ENCODE peak calls at places on chromosome 3, in six cellular contexts. Z is A549, J is heart left ventricle, Q is Peyer's patch, H is tibial nerve, A is HepG2. T is an unnamed sample.

GRCh38 chr3:124034016-124034808 is 42.3 kb upstream of the ROPN1 start:
- DNase-seq in Z (no peak), J (peak; percentile 28), Q (no peak), H (no peak), A (no peak), T (peak; percentile 12)

GRCh38 chr3:65535260-65535659 is 503.5 kb downstream of the MAGI1 start:
- DNase-seq in Z (no peak), J (no peak), Q (no peak), H (no peak), A (no peak), T (no peak)

GRCh38 chr3:48418651-48419050 is 11.2 kb downstream of the PLXNB1 start:
- DNase-seq in Z (no peak), J (peak; percentile 7), Q (no peak), H (no peak), A (no peak), T (no peak)

GRCh38 chr3:133167340-133168024 is 129.3 kb downstream of the TMEM108 start:
- DNase-seq in Z (no peak), J (no peak), Q (no peak), H (no peak), A (no peak), T (no peak)

GRCh38 chr3:40387001-40387894 is at the start of gene ENTPD3:
- DNase-seq in Z (no peak), J (no peak), Q (no peak), H (no peak), A (no peak), T (peak; percentile 79)

GRCh38 chr3:120448707-120449650 is 1.8 kb downstream of the FSTL1 start:
- DNase-seq in Z (no peak), J (peak; percentile 48), Q (no peak), H (peak; percentile 15), A (no peak), T (no peak)

GRCh38 chr3:44464509-44464908 is 13.0 kb downstream of the ZNF445 start:
- DNase-seq in Z (no peak), J (no peak), Q (no peak), H (no peak), A (no peak), T (no peak)

GRCh38 chr3:25610779-25611178 is 53.9 kb downstream of the TOP2B start:
- DNase-seq in Z (no peak), J (no peak), Q (no peak), H (no peak), A (no peak), T (no peak)

GRCh38 chr3:169232863-169233262 is 430.6 kb downstream of the MECOM start:
- DNase-seq in Z (no peak), J (no peak), Q (no peak), H (no peak), A (no peak), T (no peak)

GRCh38 chr3:189270248-189270832 is 98.6 kb downstream of the TPRG1 start:
- DNase-seq in Z (peak; percentile 38), J (peak; percentile 36), Q (no peak), H (no peak), A (peak; percentile 47), T (peak; percentile 75)

GRCh38 chr3:36295206-36295760 is 85.0 kb upstream of the STAC start:
- DNase-seq in Z (no peak), J (no peak), Q (no peak), H (no peak), A (no peak), T (no peak)

GRCh38 chr3:150605998-150606641 is 3.0 kb downstream of the SELENOT start:
- DNase-seq in Z (no peak), J (peak; percentile 36), Q (no peak), H (no peak), A (no peak), T (no peak)

GRCh38 chr3:150599611-150600297 is 3.4 kb upstream of the SELENOT start:
- DNase-seq in Z (no peak), J (no peak), Q (no peak), H (no peak), A (no peak), T (no peak)

GRCh38 chr3:150603888-150604319 is 783 bp downstream of the SELENOT start:
- DNase-seq in Z (peak; percentile 29), J (no peak), Q (no peak), H (peak; percentile 33), A (peak; percentile 9), T (no peak)

GRCh38 chr3:150602426-150603089 is 563 bp upstream of the SELENOT start:
- DNase-seq in Z (no peak), J (no peak), Q (no peak), H (no peak), A (no peak), T (peak; percentile 24)

DNA sequence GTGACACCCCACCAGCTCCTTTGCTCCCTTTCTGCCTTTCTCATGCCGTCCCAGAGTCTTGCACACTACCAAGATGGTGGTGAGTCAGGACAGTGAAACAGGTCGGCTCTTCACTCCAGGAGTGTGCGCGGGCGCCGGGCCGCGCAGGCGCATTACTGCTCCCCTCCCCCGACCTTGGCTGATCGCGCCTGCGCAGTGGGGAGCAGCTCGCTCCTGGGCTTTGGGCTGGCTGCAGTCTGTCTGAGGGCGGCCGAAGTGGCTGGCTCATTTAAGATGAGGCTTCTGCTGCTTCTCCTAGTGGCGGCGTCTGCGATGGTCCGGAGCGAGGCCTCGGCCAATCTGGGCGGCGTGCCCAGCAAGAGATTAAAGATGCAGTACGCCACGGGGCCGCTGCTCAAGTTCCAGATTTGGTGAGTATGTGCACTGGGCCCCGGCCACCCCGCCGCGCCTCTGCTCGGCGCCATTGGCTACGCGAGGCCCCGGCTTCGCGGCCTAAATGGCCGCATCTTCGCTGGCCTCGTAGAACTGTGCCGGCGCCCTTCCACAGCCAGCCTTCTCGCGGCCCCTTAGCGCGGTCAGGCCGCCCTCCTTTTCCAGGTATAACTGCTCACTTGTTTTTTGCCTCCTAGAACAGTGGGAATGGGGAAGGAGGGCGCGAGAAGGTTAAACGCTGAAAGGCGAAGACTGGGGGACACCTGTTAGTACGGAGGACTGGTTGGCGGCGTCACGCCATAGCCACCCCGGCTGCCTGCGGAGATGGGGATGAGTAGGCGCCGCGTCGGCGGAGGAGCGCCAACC is at the start of gene SELENOT:
- DNase-seq in Z (peak; percentile 94), J (peak; percentile 97), Q (peak; percentile 91), H (peak; percentile 91), A (peak; percentile 92), T (peak; percentile 94)
- H3K4me1 ChIP-seq in Z (peaks cover 23% of the 10 kb centered on the region), J (peaks cover 61% of the 10 kb centered on the region), Q (peaks cover 47% of the 10 kb centered on the region), H (peaks cover 28% of the 10 kb centered on the region), A (peaks cover 57% of the 10 kb centered on the region), T (peaks cover 65% of the 10 kb centered on the region)

GRCh38 chr3:42836545-42837123 is 27.4 kb downstream of the ACKR2 start:
- DNase-seq in Z (no peak), J (no peak), Q (no peak), H (no peak), A (no peak), T (no peak)
- TF ChIP-seq POLR2A in Z (no peak), J (no peak), Q (no peak), H (no peak), A (no peak), T (no peak)

GRCh38 chr3:10763248-10763620 is 52.8 kb upstream of the SLC6A11 start:
- DNase-seq in Z (no peak), J (no peak), Q (no peak), H (no peak), A (no peak), T (no peak)

GRCh38 chr3:10766049-10766705 is 49.9 kb upstream of the SLC6A11 start:
- DNase-seq in Z (no peak), J (no peak), Q (no peak), H (no peak), A (no peak), T (no peak)

GRCh38 chr3:10762611-10763247 is 53.3 kb upstream of the SLC6A11 start:
- DNase-seq in Z (no peak), J (no peak), Q (no peak), H (no peak), A (no peak), T (no peak)

GRCh38 chr3:10763817-10764313 is 52.2 kb upstream of the SLC6A11 start:
- DNase-seq in Z (no peak), J (no peak), Q (no peak), H (no peak), A (no peak), T (no peak)

DNA sequence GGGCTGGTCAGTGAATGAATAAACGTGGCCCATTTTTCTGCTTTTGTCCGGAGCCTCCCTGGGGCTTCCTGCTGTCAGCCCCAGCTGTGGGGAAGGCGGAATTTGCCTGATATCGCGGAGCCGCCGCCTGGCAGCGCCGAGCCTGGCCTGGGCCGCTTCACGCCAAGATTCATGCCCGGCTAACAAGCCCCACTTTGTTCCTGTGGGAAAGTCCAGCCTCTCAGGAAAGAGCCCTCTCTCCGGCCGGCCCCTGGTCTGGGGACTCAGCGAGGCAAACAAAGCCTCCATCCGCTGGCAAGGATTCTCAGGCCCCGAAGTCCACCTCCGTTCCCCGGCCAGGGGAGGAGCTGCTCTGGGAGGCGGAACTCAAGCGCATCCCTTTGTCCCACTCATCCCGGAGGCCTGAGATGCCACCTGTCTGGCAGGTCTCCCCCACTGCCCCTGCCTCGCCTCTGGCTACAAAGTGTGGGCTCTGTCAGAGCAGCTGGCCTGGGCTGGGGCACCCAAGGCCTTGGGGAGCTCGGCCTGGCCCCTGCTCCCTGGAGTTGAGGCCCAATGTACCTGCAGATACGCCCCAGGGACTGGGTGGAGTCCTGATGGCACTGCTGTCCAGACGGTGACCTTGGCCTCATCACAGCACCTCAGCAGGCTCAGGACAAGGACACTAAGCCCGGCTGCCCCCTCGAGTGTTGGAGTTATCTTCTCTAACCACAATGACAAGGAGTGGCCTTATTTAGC is 51.5 kb upstream of the SLC6A11 start:
- DNase-seq in Z (no peak), J (no peak), Q (no peak), H (no peak), A (peak; percentile 18), T (no peak)
- H3K4me1 ChIP-seq in Z (no peaks in the 10 kb centered on the region), J (no peaks in the 10 kb centered on the region), Q (no peaks in the 10 kb centered on the region), H (no peaks in the 10 kb centered on the region), A (peaks cover 23% of the 10 kb centered on the region), T (no peaks in the 10 kb centered on the region)

GRCh38 chr3:31576521-31576920 is 43.8 kb downstream of the STT3B start:
- DNase-seq in Z (no peak), J (no peak), Q (no peak), H (no peak), A (no peak), T (no peak)

GRCh38 chr3:31580645-31581044 is 47.9 kb downstream of the STT3B start:
- DNase-seq in Z (no peak), J (no peak), Q (no peak), H (no peak), A (no peak), T (no peak)

GRCh38 chr3:31577232-31577631 is 44.5 kb downstream of the STT3B start:
- DNase-seq in Z (no peak), J (no peak), Q (no peak), H (no peak), A (no peak), T (no peak)

GRCh38 chr3:31581660-31582059 is 48.9 kb downstream of the STT3B start:
- DNase-seq in Z (no peak), J (no peak), Q (no peak), H (no peak), A (no peak), T (no peak)

DNA sequence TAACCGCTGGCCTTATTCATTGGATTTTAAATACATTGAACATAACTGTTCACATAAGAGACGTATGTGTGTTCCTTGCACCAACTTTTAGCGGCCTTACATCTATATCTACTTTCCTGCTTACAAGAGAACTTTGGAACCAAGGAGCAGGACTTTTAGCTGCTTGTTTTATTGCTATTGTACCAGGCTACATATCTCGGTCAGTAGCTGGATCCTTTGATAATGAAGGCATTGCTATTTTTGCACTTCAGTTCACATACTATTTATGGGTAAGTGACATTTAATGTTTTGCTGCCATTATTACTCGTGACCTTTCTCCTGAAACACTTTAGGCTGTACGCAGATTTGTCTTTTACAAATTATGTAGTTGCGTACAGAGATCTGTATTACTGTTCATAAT is 47.1 kb downstream of the STT3B start:
- DNase-seq in Z (no peak), J (no peak), Q (no peak), H (no peak), A (no peak), T (no peak)
- TF ChIP-seq POLR2A in Z (no peak), J (no peak), Q (no peak), H (no peak), A (no peak), T (no peak)

T was measured in body of pancreas.